ENCODE peak calls at places on chromosomes 3 and 15, in nine cellular contexts. I, A, U, X, V, Y, Z, T and Q are unnamed samples.

GRCh38 chr15:77870195-77871065 is 207.1 kb downstream of the TBC1D2B start:
- DNase-seq in V (no peak), I (peak; percentile 86), A (peak; percentile 81), Z (peak; percentile 50), T (no peak), X (peak; percentile 92), U (peak; percentile 71), Y (peak; percentile 65), Q (peak; percentile 31)

GRCh38 chr15:38220874-38221273 is 31.8 kb upstream of the SPRED1 start:
- DNase-seq in Y (no peak), Z (no peak), V (no peak), U (no peak), X (no peak), A (no peak), T (no peak), I (no peak), Q (no peak)

GRCh38 chr3:62873672-62874397 is 1.4 kb downstream of the CADPS start:
- DNase-seq in X (peak; percentile 59), U (peak; percentile 81), A (peak; percentile 74), Z (no peak), T (no peak), Y (peak; percentile 37), V (no peak), I (peak; percentile 58), Q (no peak)

GRCh38 chr3:46489875-46490274 is 7.9 kb upstream of the RTP3 start:
- DNase-seq in Z (no peak), U (no peak), X (no peak), V (peak; percentile 33), Y (no peak), T (no peak), I (no peak), A (no peak), Q (no peak)

GRCh38 chr3:177213806-177214528 is 16.7 kb upstream of the TBL1XR1 start:
- DNase-seq in I (no peak), A (no peak), Y (no peak), U (no peak), V (no peak), Z (no peak), X (no peak), T (no peak), Q (no peak)

GRCh38 chr3:153215497-153215896 is 53.5 kb downstream of the RAP2B start:
- DNase-seq in Y (no peak), U (no peak), A (no peak), T (no peak), Z (no peak), V (no peak), X (no peak), I (no peak), Q (no peak)

GRCh38 chr15:78003539-78004008 is 73.9 kb downstream of the TBC1D2B start:
- DNase-seq in V (no peak), U (no peak), Y (peak; percentile 95), Z (no peak), I (no peak), T (no peak), A (no peak), X (no peak), Q (no peak)

GRCh38 chr3:53196575-53197407 is 35.8 kb downstream of the PRKCD start:
- DNase-seq in U (no peak), X (no peak), A (no peak), I (no peak), Y (no peak), Z (peak; percentile 72), T (no peak), V (no peak), Q (no peak)

GRCh38 chr15:80234883-80235282 is 17.1 kb downstream of the CTXND1 start:
- DNase-seq in Z (no peak), Y (no peak), V (no peak), T (no peak), U (no peak), A (no peak), X (no peak), I (peak; percentile 51), Q (no peak)

GRCh38 chr3:159989973-159990846 is 1.6 kb downstream of the IL12A start:
- DNase-seq in X (no peak), Z (no peak), Y (no peak), U (no peak), I (no peak), V (no peak), A (no peak), T (no peak), Q (no peak)

GRCh38 chr3:45599424-45599886 is 4.9 kb downstream of the LIMD1 start:
- DNase-seq in Z (no peak), Y (no peak), A (no peak), U (no peak), V (no peak), T (no peak), X (no peak), I (no peak), Q (no peak)

GRCh38 chr3:100665230-100665629 is 44.1 kb upstream of the TFG start:
- DNase-seq in I (no peak), V (no peak), Y (no peak), T (no peak), A (no peak), U (no peak), X (no peak), Z (no peak), Q (no peak)

GRCh38 chr3:30201715-30202114 is 404.7 kb upstream of the TGFBR2 start:
- DNase-seq in Y (no peak), A (no peak), X (no peak), Z (no peak), I (no peak), T (no peak), U (no peak), V (no peak), Q (no peak)

GRCh38 chr3:120559228-120560061 is 36.7 kb upstream of the NDUFB4 start:
- DNase-seq in A (peak; percentile 89), Y (peak; percentile 30), V (peak; percentile 62), U (peak; percentile 56), X (no peak), I (peak; percentile 39), Z (peak; percentile 15), T (no peak), Q (no peak)

GRCh38 chr3:39593341-39593740 is 125.9 kb downstream of the MOBP start:
- DNase-seq in X (no peak), T (no peak), I (no peak), Z (no peak), U (no peak), V (no peak), Y (no peak), A (no peak), Q (no peak)

GRCh38 chr3:121819236-121819635 is 15.6 kb downstream of the IQCB1 start:
- DNase-seq in T (no peak), A (no peak), Z (no peak), U (no peak), Y (no peak), X (no peak), V (no peak), I (no peak), Q (no peak)

GRCh38 chr3:149813367-149814281 is 609 bp downstream of the RNF13 start:
- DNase-seq in Y (peak; percentile 33), X (no peak), A (peak; percentile 35), I (peak; percentile 45), T (no peak), V (no peak), Z (peak; percentile 47), U (no peak), Q (peak; percentile 28)

GRCh38 chr3:59388555-59389280 is 338.9 kb upstream of the CFAP20DC start:
- DNase-seq in V (no peak), U (no peak), X (no peak), Y (no peak), A (no peak), T (no peak), I (no peak), Z (no peak), Q (no peak)